ENCODE peak calls at places on chromosomes 4 and X, in seven cellular contexts. U is heart right ventricle, Z is Calu3, P is fibroblast of lung, W is progenitor cell of endocrine pancreas, S is astrocyte of the spinal cord, D is left ventricle myocardium inferior. V is an unnamed sample.

GRCh38 chrX:120140293-120140981 is 18.0 kb upstream of the RHOXF2 start:
- DNase-seq in U (no peak), W (no peak), S (no peak), D (no peak), P (no peak), Z (no peak), V (no peak)

GRCh38 chrX:101348452-101349222 is at the start of gene TIMM8A:
- DNase-seq in P (peak), W (peak), Z (peak), S (peak), U (peak), D (peak), V (peak)

GRCh38 chr4:114926508-114926907 is 186.9 kb downstream of the NDST4 start:
- DNase-seq in U (no peak), W (no peak), D (no peak), P (no peak), Z (no peak), S (no peak), V (no peak)

GRCh38 chr4:18664051-18664450 is 642.5 kb upstream of the LCORL start:
- DNase-seq in S (no peak), P (no peak), D (no peak), Z (no peak), U (no peak), W (no peak), V (no peak)

GRCh38 chr4:56372774-56373173 is 14.5 kb downstream of the AASDH start:
- DNase-seq in W (no peak), S (no peak), Z (no peak), U (no peak), D (no peak), P (peak), V (no peak)

GRCh38 chr4:4512282-4512681 is 29.6 kb downstream of the STX18 start:
- DNase-seq in P (no peak), U (no peak), W (no peak), S (no peak), Z (no peak), D (no peak), V (no peak)

GRCh38 chr4:112288455-112288854 is 2.8 kb upstream of the TIFA start:
- DNase-seq in P (no peak), U (no peak), W (no peak), S (no peak), D (no peak), Z (no peak), V (no peak)

GRCh38 chrX:120251471-120252011 is 929 bp downstream of the ZBTB33 start:
- DNase-seq in U (peak), W (no peak), P (peak), Z (peak), S (peak), D (no peak), V (no peak)

GRCh38 chr4:3300198-3300671 is 7.4 kb downstream of the RGS12 start:
- DNase-seq in Z (no peak), W (no peak), S (no peak), U (no peak), D (no peak), P (no peak), V (no peak)

GRCh38 chr4:33914386-33914785 is 2329.9 kb downstream of the ARAP2 start:
- DNase-seq in S (peak), Z (no peak), P (no peak), D (no peak), U (no peak), W (no peak), V (no peak)

GRCh38 chr4:174553828-174554227 is 31.5 kb upstream of the HPGD start:
- DNase-seq in S (peak), Z (no peak), P (peak), W (no peak), D (no peak), U (no peak), V (no peak)

GRCh38 chr4:10164877-10165283 is 48.3 kb upstream of the WDR1 start:
- DNase-seq in S (peak), U (no peak), P (peak), Z (peak), D (no peak), W (no peak), V (no peak)

DNA sequence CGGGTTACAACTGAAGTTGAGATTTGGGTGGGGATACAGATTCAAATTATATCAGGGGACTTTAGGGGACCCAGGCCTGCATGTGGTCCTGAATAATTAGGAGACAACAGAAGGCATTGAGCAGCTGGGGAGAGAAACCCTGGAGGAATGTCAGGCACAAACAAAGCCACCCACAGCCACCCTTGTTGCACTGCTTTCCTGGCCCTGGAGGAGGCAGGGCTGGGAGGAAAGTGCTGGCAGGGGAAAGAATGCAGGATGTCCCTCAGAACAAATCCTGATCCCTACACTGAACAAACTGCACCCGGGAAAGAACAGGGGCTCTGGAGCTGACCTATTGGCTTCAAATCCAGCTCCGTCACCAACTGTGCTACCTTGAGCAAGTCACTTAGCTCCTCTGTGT is 214.1 kb upstream of the ATP6AP2 start:
- DNase-seq in U (no peak), D (no peak), Z (no peak), P (no peak), W (no peak), S (no peak), V (no peak)
- TF ChIP-seq CTCF in U (no peak), D (no peak), Z (no peak), P (no peak), W (no peak), S (no peak), V (no peak)

GRCh38 chr4:122384245-122384644 is 5.4 kb downstream of the ADAD1 start:
- DNase-seq in D (no peak), U (no peak), P (no peak), Z (no peak), W (no peak), S (no peak), V (no peak)
- TF ChIP-seq CTCF in D (no peak), U (no peak), P (no peak), Z (no peak), W (no peak), S (no peak), V (no peak)

DNA sequence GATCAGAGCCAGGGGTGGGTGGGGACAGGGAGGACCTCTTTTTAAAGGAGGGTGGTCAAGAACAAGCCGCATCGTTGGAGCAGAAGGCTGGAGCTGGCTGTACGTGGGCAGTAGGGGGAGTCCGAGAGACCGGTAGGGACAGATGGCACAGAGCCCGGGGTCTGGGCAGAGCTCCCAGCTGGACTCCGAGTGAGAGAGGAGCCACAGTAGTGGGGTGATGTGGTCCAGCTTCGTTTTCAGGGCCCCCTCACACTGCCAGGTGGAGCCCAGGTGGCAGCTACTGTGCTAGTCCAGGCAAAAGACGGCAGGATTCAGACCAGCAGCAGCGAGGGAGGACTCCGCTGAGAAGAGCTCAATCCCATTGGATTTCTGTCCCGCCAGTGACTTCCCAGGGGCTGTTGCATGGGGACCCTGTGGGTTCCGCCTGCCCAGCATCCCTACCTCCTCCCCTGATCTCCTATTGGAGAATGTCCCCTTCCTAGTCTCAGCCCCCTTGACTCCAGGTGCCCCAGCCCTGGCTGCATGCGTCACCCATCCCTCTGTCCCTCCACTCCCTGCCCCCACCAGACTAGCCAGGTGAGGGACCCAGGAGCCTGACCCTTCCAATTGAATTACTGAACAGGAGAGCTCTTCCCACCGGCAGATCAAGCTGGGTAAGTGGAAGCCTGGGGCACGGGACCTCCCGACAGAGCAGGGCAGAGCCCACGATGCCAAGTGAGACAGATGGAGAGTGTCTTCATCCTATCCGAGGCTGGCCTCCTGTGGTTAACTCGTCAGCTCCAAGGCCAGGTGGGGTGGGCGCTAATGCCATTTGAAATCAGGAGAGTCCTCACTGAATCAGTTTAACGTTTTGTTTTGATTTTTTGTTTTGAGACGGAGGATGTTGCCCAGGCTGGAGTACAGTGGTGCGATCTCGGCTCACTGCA is 2.9 kb downstream of the ARHGAP4 start:
- DNase-seq in P (peak), Z (peak), W (no peak), D (peak), S (peak), U (peak), V (no peak)
- TF ChIP-seq CTCF in P (peak), Z (peak), W (peak), D (peak), S (peak), U (peak), V (peak)

GRCh38 chrX:110418857-110419249 is 60.2 kb downstream of the RTL9 start:
- DNase-seq in S (peak), P (peak), Z (no peak), D (no peak), W (no peak), U (no peak), V (no peak)

GRCh38 chrX:110415440-110416167 is 57.0 kb downstream of the RTL9 start:
- DNase-seq in D (no peak), W (no peak), Z (no peak), P (peak), S (peak), U (no peak), V (no peak)

GRCh38 chrX:110420771-110421498 is 62.3 kb downstream of the RTL9 start:
- DNase-seq in D (no peak), P (peak), S (no peak), W (no peak), Z (no peak), U (no peak), V (no peak)

GRCh38 chrX:110417128-110417527 is 58.5 kb downstream of the RTL9 start:
- DNase-seq in S (no peak), D (no peak), W (no peak), U (no peak), P (no peak), Z (no peak), V (no peak)

GRCh38 chrX:110418220-110418856 is 59.7 kb downstream of the RTL9 start:
- DNase-seq in S (peak), W (peak), U (peak), D (no peak), Z (peak), P (peak), V (no peak)
- TF ChIP-seq CTCF in S (peak), W (peak), U (no peak), D (peak), Z (peak), P (peak), V (peak)

GRCh38 chr4:150491132-150492049 is 90.6 kb upstream of the MAB21L2 start:
- DNase-seq in P (no peak), W (no peak), D (no peak), U (no peak), S (no peak), Z (no peak), V (no peak)
- TF ChIP-seq CTCF in P (no peak), W (no peak), D (no peak), U (no peak), S (no peak), Z (no peak), V (no peak)

DNA sequence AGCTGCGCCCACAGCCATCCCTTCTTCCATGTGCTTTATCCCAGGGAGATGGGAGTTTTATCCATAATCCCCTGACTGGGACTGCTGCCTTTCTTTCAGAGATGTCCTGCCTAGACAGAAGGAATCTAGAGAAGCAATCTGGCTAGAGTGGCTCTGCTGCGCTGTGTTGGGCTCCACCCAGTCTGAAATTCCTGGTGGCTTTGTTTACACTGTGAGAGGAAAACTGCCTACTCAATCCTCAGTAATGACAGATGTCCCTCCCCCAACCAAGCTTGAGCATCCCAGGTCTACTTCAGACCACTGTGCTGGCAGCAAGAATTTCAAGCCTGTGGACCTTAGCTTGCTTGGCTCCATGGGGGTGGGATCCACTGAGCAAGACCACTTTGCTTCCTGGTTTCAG is 116.9 kb upstream of the AR start:
- DNase-seq in W (no peak), U (no peak), S (no peak), Z (no peak), P (no peak), D (no peak), V (no peak)
- TF ChIP-seq CTCF in W (no peak), U (no peak), S (no peak), Z (no peak), P (no peak), D (no peak), V (no peak)

DNA sequence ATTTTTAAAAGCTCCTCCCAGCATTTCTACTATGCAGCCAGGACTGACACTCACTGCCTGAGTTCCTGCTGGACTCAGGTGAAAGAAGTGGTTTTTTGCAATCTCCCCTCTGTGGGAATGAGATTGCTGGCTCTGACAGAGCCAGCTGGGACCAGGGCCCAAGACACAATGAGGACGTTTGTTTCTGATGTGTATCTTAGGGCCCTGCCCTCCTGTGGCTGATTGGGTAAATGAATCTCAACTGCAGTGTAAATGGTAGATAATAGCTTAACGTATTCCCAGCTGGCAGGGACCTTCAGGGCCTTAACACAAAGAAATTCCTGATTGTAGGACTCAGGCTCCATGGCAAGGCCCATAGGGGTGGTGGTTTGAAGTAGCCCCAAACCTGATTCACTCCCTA is 85.8 kb upstream of the PRPS1 start:
- DNase-seq in W (no peak), Z (peak), P (peak), D (no peak), U (no peak), S (peak), V (no peak)
- TF ChIP-seq CTCF in W (peak), Z (no peak), P (peak), D (no peak), U (no peak), S (no peak), V (peak)

GRCh38 chrX:57451426-57452020 is 140.3 kb upstream of the ZXDB start:
- DNase-seq in Z (no peak), U (no peak), P (no peak), S (no peak), W (no peak), D (no peak), V (no peak)

GRCh38 chrX:57453901-57454300 is 137.9 kb upstream of the ZXDB start:
- DNase-seq in P (no peak), Z (no peak), S (no peak), U (no peak), D (no peak), W (no peak), V (no peak)
- TF ChIP-seq CTCF in P (no peak), Z (no peak), S (no peak), U (peak), D (peak), W (no peak), V (no peak)

GRCh38 chr4:82780398-82781231 is 18.0 kb downstream of the SCD5 start:
- DNase-seq in D (peak), W (no peak), Z (peak), P (peak), U (peak), S (peak), V (peak)
- TF ChIP-seq CTCF in D (no peak), W (peak), Z (no peak), P (no peak), U (no peak), S (peak), V (peak)

GRCh38 chrX:70247252-70247651 is 12.8 kb downstream of the P2RY4 start:
- DNase-seq in Z (no peak), U (no peak), W (no peak), S (no peak), D (no peak), P (no peak), V (no peak)

GRCh38 chrX:70241501-70241900 is 7.0 kb downstream of the AWAT1 start:
- DNase-seq in Z (no peak), S (no peak), D (no peak), P (no peak), W (no peak), U (no peak), V (no peak)

GRCh38 chrX:70244881-70245280 is 10.4 kb downstream of the AWAT1 start:
- DNase-seq in S (no peak), P (peak), U (no peak), Z (no peak), W (no peak), D (no peak), V (no peak)
- TF ChIP-seq CTCF in S (no peak), P (no peak), U (no peak), Z (no peak), W (no peak), D (no peak), V (no peak)

V was measured in osteocyte.